ENCODE peak calls at places on chromosome 22, in eight cellular contexts. T is HAP-1, B is midbrain, O is brain pericyte, R is NCI-H2029, X is GM23338, E is heart left ventricle, D is fibroblast of lung. M is an unnamed sample.

GRCh38 chr22:50078246-50078645 is 7.0 kb downstream of the MLC1 start:
- DNase-seq in T (no peak), B (no peak), O (no peak), R (no peak), X (no peak), E (no peak), D (no peak), M (no peak)

GRCh38 chr22:48104102-48104738 is 1341.8 kb downstream of the TBC1D22A start:
- DNase-seq in T (no peak), B (no peak), O (no peak), R (no peak), X (no peak), E (no peak), D (no peak), M (no peak)

GRCh38 chr22:49255741-49256318 is 571.8 kb downstream of the BRD1 start:
- DNase-seq in T (no peak), B (no peak), O (no peak), R (no peak), X (no peak), E (no peak), D (no peak), M (no peak)

GRCh38 chr22:28229566-28230483 is 310.8 kb upstream of the PITPNB start:
- DNase-seq in T (no peak), B (no peak), O (no peak), R (no peak), X (no peak), E (no peak), D (peak), M (peak)

GRCh38 chr22:24140357-24140756 is 40.9 kb upstream of the SUSD2 start:
- DNase-seq in T (no peak), B (peak), O (no peak), R (no peak), X (no peak), E (no peak), D (no peak), M (no peak)

GRCh38 chr22:48450188-48450825 is 1377.4 kb downstream of the BRD1 start:
- DNase-seq in T (no peak), B (no peak), O (no peak), R (no peak), X (no peak), E (no peak), D (no peak), M (no peak)

GRCh38 chr22:29689872-29690213 is 30.0 kb upstream of the CABP7 start:
- DNase-seq in T (peak), B (peak), O (no peak), R (peak), X (peak), E (peak), D (peak), M (peak)

GRCh38 chr22:29744902-29745301 is 21.9 kb downstream of the ZMAT5 start:
- DNase-seq in T (no peak), B (peak), O (no peak), R (peak), X (no peak), E (no peak), D (peak), M (peak)

GRCh38 chr22:37226514-37226913 is 14.2 kb upstream of the SSTR3 start:
- DNase-seq in T (no peak), B (no peak), O (no peak), R (no peak), X (no peak), E (no peak), D (no peak), M (no peak)

GRCh38 chr22:29348956-29349355 is 33.5 kb upstream of the RASL10A start:
- DNase-seq in T (no peak), B (no peak), O (no peak), R (peak), X (no peak), E (no peak), D (no peak), M (no peak)

GRCh38 chr22:40525250-40525884 is 111.2 kb downstream of the MRTFA start:
- DNase-seq in T (no peak), B (no peak), O (no peak), R (no peak), X (peak), E (peak), D (no peak), M (peak)

GRCh38 chr22:25014896-25015755 is 62.6 kb downstream of the KIAA1671 start:
- DNase-seq in T (peak), B (no peak), O (no peak), R (no peak), X (no peak), E (no peak), D (no peak), M (no peak)

GRCh38 chr22:17773606-17774205 is 563 bp downstream of the BID start:
- DNase-seq in T (peak), B (peak), O (no peak), R (peak), X (peak), E (peak), D (peak), M (peak)

GRCh38 chr22:44639891-44640617 is 62.0 kb upstream of the PRR5 start:
- DNase-seq in T (no peak), B (no peak), O (no peak), R (no peak), X (no peak), E (no peak), D (no peak), M (no peak)

GRCh38 chr22:20531404-20532181 is 24.2 kb downstream of the MED15 start:
- DNase-seq in T (no peak), B (peak), O (peak), R (peak), X (peak), E (peak), D (peak), M (peak)